ENCODE peak calls at places on chromosomes 13 and 19, in six cellular contexts. One of them, this sample, is unnamed.

GRCh38 chr19:31071157-31071855 is 277.9 kb downstream of the TSHZ3 start:
- DNase-seq in lung microvascular endothelial cell: no peak
- DNase-seq in heart right ventricle: no peak
- DNase-seq in fibroblast of villous mesenchyme: no peak
- DNase-seq in cardiac fibroblast: no peak
- DNase-seq in DMS53: no peak
- DNase-seq in this sample: peak; percentile 3

GRCh38 chr19:38975861-38976271 is 324 bp upstream of the FBXO17 start:
- DNase-seq in lung microvascular endothelial cell: peak; percentile 24
- DNase-seq in heart right ventricle: no peak
- DNase-seq in fibroblast of villous mesenchyme: peak; percentile 50
- DNase-seq in cardiac fibroblast: peak; percentile 52
- DNase-seq in DMS53: peak; percentile 37
- DNase-seq in this sample: peak; percentile 51

GRCh38 chr13:46321494-46322225 is 65.4 kb downstream of the RUBCNL start:
- DNase-seq in lung microvascular endothelial cell: peak; percentile 52
- DNase-seq in heart right ventricle: peak; percentile 34
- DNase-seq in fibroblast of villous mesenchyme: peak; percentile 56
- DNase-seq in cardiac fibroblast: peak; percentile 77
- DNase-seq in DMS53: peak; percentile 74
- DNase-seq in this sample: peak; percentile 80

GRCh38 chr19:35935911-35936737 is at the start of gene LRFN3:
- DNase-seq in lung microvascular endothelial cell: peak; percentile 69
- DNase-seq in heart right ventricle: peak; percentile 67
- DNase-seq in fibroblast of villous mesenchyme: peak; percentile 73
- DNase-seq in cardiac fibroblast: peak; percentile 72
- DNase-seq in DMS53: peak; percentile 97
- DNase-seq in this sample: peak; percentile 68

GRCh38 chr19:42846597-42846996 is 32.9 kb downstream of the PSG1 start:
- DNase-seq in lung microvascular endothelial cell: no peak
- DNase-seq in heart right ventricle: no peak
- DNase-seq in fibroblast of villous mesenchyme: no peak
- DNase-seq in cardiac fibroblast: no peak
- DNase-seq in DMS53: no peak
- DNase-seq in this sample: no peak

GRCh38 chr13:110629735-110630134 is 14.4 kb downstream of the NAXD start:
- DNase-seq in lung microvascular endothelial cell: no peak
- DNase-seq in heart right ventricle: no peak
- DNase-seq in fibroblast of villous mesenchyme: peak; percentile 50
- DNase-seq in cardiac fibroblast: no peak
- DNase-seq in DMS53: no peak
- DNase-seq in this sample: peak; percentile 71

GRCh38 chr13:84684804-84685203 is 802.5 kb upstream of the SLITRK1 start:
- DNase-seq in lung microvascular endothelial cell: no peak
- DNase-seq in heart right ventricle: no peak
- DNase-seq in fibroblast of villous mesenchyme: no peak
- DNase-seq in cardiac fibroblast: no peak
- DNase-seq in DMS53: no peak
- DNase-seq in this sample: no peak

GRCh38 chr13:52195052-52195837 is 35.8 kb upstream of the NEK3 start:
- DNase-seq in lung microvascular endothelial cell: peak; percentile 67
- DNase-seq in heart right ventricle: peak; percentile 84
- DNase-seq in fibroblast of villous mesenchyme: peak; percentile 88
- DNase-seq in cardiac fibroblast: peak; percentile 87
- DNase-seq in DMS53: peak; percentile 89
- DNase-seq in this sample: peak; percentile 88

GRCh38 chr19:10430505-10431253 is 10.3 kb downstream of the PDE4A start:
- DNase-seq in lung microvascular endothelial cell: peak; percentile 27
- DNase-seq in heart right ventricle: peak; percentile 40
- DNase-seq in fibroblast of villous mesenchyme: peak; percentile 60
- DNase-seq in cardiac fibroblast: peak; percentile 64
- DNase-seq in DMS53: peak; percentile 81
- DNase-seq in this sample: peak; percentile 36

This sample was measured in choroid plexus epithelial cell.